ENCODE peak calls at places on chromosomes 2 and 18, in eight cellular contexts. One of them, this sample, is unnamed.

GRCh38 chr2:131584940-131585339 is 57.3 kb downstream of the CCDC74A start:
- DNase-seq in activated naive CD4-positive, alpha-beta T cell: no peak
- DNase-seq in T follicular helper cell: no peak
- DNase-seq in effector memory CD8-positive, alpha-beta T cell: no peak
- DNase-seq in nucleus accumbens: no peak
- DNase-seq in SHP77: no peak
- DNase-seq in HT1080: no peak
- DNase-seq in endothelial cell: no peak
- DNase-seq in this sample: no peak

GRCh38 chr18:69631281-69631680 is 230.6 kb downstream of the DOK6 start:
- DNase-seq in effector memory CD8-positive, alpha-beta T cell: no peak
- DNase-seq in endothelial cell: no peak
- DNase-seq in SHP77: no peak
- DNase-seq in activated naive CD4-positive, alpha-beta T cell: no peak
- DNase-seq in HT1080: no peak
- DNase-seq in nucleus accumbens: no peak
- DNase-seq in T follicular helper cell: no peak
- DNase-seq in this sample: no peak

GRCh38 chr2:216348909-216349308 is 23.4 kb downstream of the MARCHF4 start:
- DNase-seq in T follicular helper cell: no peak
- DNase-seq in SHP77: no peak
- DNase-seq in activated naive CD4-positive, alpha-beta T cell: no peak
- DNase-seq in effector memory CD8-positive, alpha-beta T cell: no peak
- DNase-seq in endothelial cell: no peak
- DNase-seq in nucleus accumbens: no peak
- DNase-seq in HT1080: peak; percentile 95
- DNase-seq in this sample: no peak

GRCh38 chr2:67982956-67983355 is 79.8 kb downstream of the C1D start:
- DNase-seq in activated naive CD4-positive, alpha-beta T cell: no peak
- DNase-seq in effector memory CD8-positive, alpha-beta T cell: no peak
- DNase-seq in HT1080: no peak
- DNase-seq in T follicular helper cell: no peak
- DNase-seq in SHP77: no peak
- DNase-seq in endothelial cell: no peak
- DNase-seq in nucleus accumbens: no peak
- DNase-seq in this sample: no peak

GRCh38 chr2:1804865-1805264 is 60.5 kb upstream of the PXDN start:
- DNase-seq in endothelial cell: no peak
- DNase-seq in nucleus accumbens: no peak
- DNase-seq in T follicular helper cell: no peak
- DNase-seq in HT1080: no peak
- DNase-seq in activated naive CD4-positive, alpha-beta T cell: no peak
- DNase-seq in effector memory CD8-positive, alpha-beta T cell: no peak
- DNase-seq in SHP77: no peak
- DNase-seq in this sample: no peak

GRCh38 chr18:28114472-28114871 is 62.5 kb downstream of the CDH2 start:
- DNase-seq in SHP77: no peak
- DNase-seq in HT1080: peak; percentile 71
- DNase-seq in effector memory CD8-positive, alpha-beta T cell: no peak
- DNase-seq in activated naive CD4-positive, alpha-beta T cell: no peak
- DNase-seq in endothelial cell: no peak
- DNase-seq in T follicular helper cell: no peak
- DNase-seq in nucleus accumbens: no peak
- DNase-seq in this sample: no peak

GRCh38 chr2:154924531-154924930 is 226.0 kb downstream of the KCNJ3 start:
- DNase-seq in T follicular helper cell: no peak
- DNase-seq in endothelial cell: no peak
- DNase-seq in activated naive CD4-positive, alpha-beta T cell: no peak
- DNase-seq in HT1080: no peak
- DNase-seq in effector memory CD8-positive, alpha-beta T cell: no peak
- DNase-seq in SHP77: no peak
- DNase-seq in nucleus accumbens: no peak
- DNase-seq in this sample: no peak

GRCh38 chr2:211132586-211132985 is 576.2 kb downstream of the CPS1 start:
- DNase-seq in activated naive CD4-positive, alpha-beta T cell: no peak
- DNase-seq in effector memory CD8-positive, alpha-beta T cell: no peak
- DNase-seq in endothelial cell: no peak
- DNase-seq in HT1080: no peak
- DNase-seq in SHP77: no peak
- DNase-seq in T follicular helper cell: no peak
- DNase-seq in nucleus accumbens: no peak
- DNase-seq in this sample: no peak

GRCh38 chr2:216695401-216695821 is at the start of gene IGFBP5:
- DNase-seq in nucleus accumbens: peak; percentile 80
- DNase-seq in endothelial cell: no peak
- DNase-seq in T follicular helper cell: no peak
- DNase-seq in HT1080: peak; percentile 36
- DNase-seq in effector memory CD8-positive, alpha-beta T cell: no peak
- DNase-seq in activated naive CD4-positive, alpha-beta T cell: no peak
- DNase-seq in SHP77: peak; percentile 89
- DNase-seq in this sample: peak; percentile 70

GRCh38 chr2:173432049-173432754 is 77.5 kb downstream of the CDCA7 start:
- DNase-seq in effector memory CD8-positive, alpha-beta T cell: no peak
- DNase-seq in HT1080: peak; percentile 6
- DNase-seq in T follicular helper cell: no peak
- DNase-seq in endothelial cell: no peak
- DNase-seq in activated naive CD4-positive, alpha-beta T cell: no peak
- DNase-seq in SHP77: no peak
- DNase-seq in nucleus accumbens: no peak
- DNase-seq in this sample: no peak

GRCh38 chr2:162091325-162092007 is 17.5 kb upstream of the DPP4 start:
- DNase-seq in HT1080: peak; percentile 44
- DNase-seq in effector memory CD8-positive, alpha-beta T cell: no peak
- DNase-seq in nucleus accumbens: no peak
- DNase-seq in endothelial cell: no peak
- DNase-seq in T follicular helper cell: no peak
- DNase-seq in activated naive CD4-positive, alpha-beta T cell: no peak
- DNase-seq in SHP77: peak; percentile 17
- DNase-seq in this sample: no peak

GRCh38 chr2:228334173-228334572 is 152.7 kb upstream of the SPHKAP start:
- DNase-seq in SHP77: no peak
- DNase-seq in HT1080: no peak
- DNase-seq in endothelial cell: no peak
- DNase-seq in activated naive CD4-positive, alpha-beta T cell: no peak
- DNase-seq in nucleus accumbens: no peak
- DNase-seq in T follicular helper cell: no peak
- DNase-seq in effector memory CD8-positive, alpha-beta T cell: no peak
- DNase-seq in this sample: no peak

This sample was measured in midbrain.